ENCODE peak calls at places on chromosome 5, in four cellular contexts. M is GM23338, K is fibroblast of lung, Q is heart right ventricle. R is an unnamed sample.

GRCh38 chr5:68333649-68334549 is 118.3 kb downstream of the PIK3R1 start:
- DNase-seq in M (no peak), K (peak), Q (no peak), R (no peak)

GRCh38 chr5:538271-538771 is 14.1 kb upstream of the SLC9A3 start:
- DNase-seq in M (no peak), K (no peak), Q (no peak), R (no peak)

GRCh38 chr5:12023614-12024241 is 119.5 kb upstream of the CTNND2 start:
- DNase-seq in M (peak), K (peak), Q (no peak), R (no peak)

GRCh38 chr5:93909356-93909755 is 168.0 kb upstream of the POU5F2 start:
- DNase-seq in M (peak), K (no peak), Q (no peak), R (no peak)

GRCh38 chr5:7814816-7815215 is 36.1 kb downstream of the CFAP90 start:
- DNase-seq in M (no peak), K (no peak), Q (no peak), R (no peak)

GRCh38 chr5:150075233-150075632 is 11.1 kb downstream of the CSF1R start:
- DNase-seq in M (no peak), K (no peak), Q (no peak), R (peak)

GRCh38 chr5:16152601-16153568 is 26.7 kb downstream of the MARCHF11 start:
- DNase-seq in M (peak), K (no peak), Q (no peak), R (no peak)

GRCh38 chr5:154857091-154857533 is 1.3 kb upstream of the CNOT8 start:
- DNase-seq in M (peak), K (no peak), Q (peak), R (peak)

GRCh38 chr5:109630109-109630508 is 59.6 kb upstream of the MAN2A1 start:
- DNase-seq in M (no peak), K (peak), Q (no peak), R (no peak)

GRCh38 chr5:132768485-132768868 is 8.6 kb downstream of the SEPTIN8 start:
- DNase-seq in M (no peak), K (no peak), Q (no peak), R (no peak)

GRCh38 chr5:140106805-140107311 is 7.1 kb upstream of the PURA start:
- DNase-seq in M (no peak), K (no peak), Q (no peak), R (no peak)

GRCh38 chr5:53480474-53481353 is at the start of gene FST:
- DNase-seq in M (peak), K (peak), Q (no peak), R (no peak)

GRCh38 chr5:62296998-62297397 is 9.0 kb upstream of the KIF2A start:
- DNase-seq in M (no peak), K (peak), Q (no peak), R (no peak)

GRCh38 chr5:88875609-88876234 is 7.3 kb downstream of the MEF2C start:
- DNase-seq in M (no peak), K (no peak), Q (no peak), R (no peak)

GRCh38 chr5:137735531-137736284 is at the start of gene KLHL3:
- DNase-seq in M (peak), K (peak), Q (peak), R (peak)

GRCh38 chr5:83048277-83048676 is 28.9 kb downstream of the TMEM167A start:
- DNase-seq in M (no peak), K (peak), Q (no peak), R (no peak)

GRCh38 chr5:154405078-154405792 is 40.6 kb upstream of the SAP30L start:
- DNase-seq in M (peak), K (peak), Q (peak), R (peak)

GRCh38 chr5:26791021-26791420 is 247.4 kb downstream of the CDH9 start:
- DNase-seq in M (peak), K (no peak), Q (no peak), R (no peak)

GRCh38 chr5:135568241-135568640 is 10.6 kb downstream of the CXCL14 start:
- DNase-seq in M (no peak), K (no peak), Q (no peak), R (no peak)

GRCh38 chr5:72065751-72066255 is 41.5 kb upstream of the MAP1B start:
- DNase-seq in M (peak), K (peak), Q (no peak), R (no peak)

GRCh38 chr5:139982157-139982974 is 60.7 kb downstream of the NRG2 start:
- DNase-seq in M (no peak), K (peak), Q (peak), R (no peak)

GRCh38 chr5:168916266-168916665 is 337.1 kb upstream of the PANK3 start:
- DNase-seq in M (peak), K (no peak), Q (no peak), R (peak)

GRCh38 chr5:13276143-13276542 is 668.3 kb downstream of the DNAH5 start:
- DNase-seq in M (no peak), K (peak), Q (no peak), R (no peak)

GRCh38 chr5:134846641-134846960 is 833 bp downstream of the C5orf24 start:
- DNase-seq in M (no peak), K (peak), Q (no peak), R (no peak)

GRCh38 chr5:62395210-62395950 is 8.3 kb downstream of the DIMT1 start:
- DNase-seq in M (no peak), K (peak), Q (no peak), R (no peak)

GRCh38 chr5:151612689-151613427 is 21.7 kb upstream of the FAT2 start:
- DNase-seq in M (no peak), K (peak), Q (no peak), R (no peak)

GRCh38 chr5:135456238-135457099 is 4.3 kb upstream of the TIFAB start:
- DNase-seq in M (no peak), K (peak), Q (no peak), R (peak)

GRCh38 chr5:176908677-176909358 is 9.7 kb upstream of the HK3 start:
- DNase-seq in M (no peak), K (no peak), Q (no peak), R (no peak)

GRCh38 chr5:154834045-154834444 is 16.4 kb downstream of the FAXDC2 start:
- DNase-seq in M (no peak), K (no peak), Q (no peak), R (no peak)

GRCh38 chr5:78377718-78378105 is 17.3 kb downstream of the SCAMP1 start:
- DNase-seq in M (no peak), K (no peak), Q (no peak), R (no peak)

GRCh38 chr5:61659221-61659696 is 327.2 kb downstream of the ZSWIM6 start:
- DNase-seq in M (peak), K (no peak), Q (peak), R (no peak)

GRCh38 chr5:139376364-139376763 is 6.7 kb downstream of the SLC23A1 start:
- DNase-seq in M (no peak), K (no peak), Q (no peak), R (no peak)

GRCh38 chr5:177094224-177095087 is 7.7 kb downstream of the FGFR4 start:
- DNase-seq in M (no peak), K (no peak), Q (peak), R (peak)

GRCh38 chr5:78627175-78627574 is 21.4 kb downstream of the LHFPL2 start:
- DNase-seq in M (no peak), K (peak), Q (no peak), R (no peak)

GRCh38 chr5:72467987-72468386 is 39.2 kb downstream of the ZNF366 start:
- DNase-seq in M (no peak), K (peak), Q (no peak), R (no peak)

GRCh38 chr5:112594060-112594850 is 143.4 kb upstream of the APC start:
- DNase-seq in M (no peak), K (peak), Q (no peak), R (no peak)

GRCh38 chr5:57004800-57005199 is 52.9 kb upstream of the MIER3 start:
- DNase-seq in M (no peak), K (no peak), Q (no peak), R (no peak)

GRCh38 chr5:20245432-20245974 is 257.5 kb upstream of the CDH18 start:
- DNase-seq in M (no peak), K (no peak), Q (no peak), R (no peak)

GRCh38 chr5:20248102-20248501 is 260.1 kb upstream of the CDH18 start:
- DNase-seq in M (no peak), K (no peak), Q (no peak), R (no peak)
- H3K27ac ChIP-seq in M (no peak), K (no peak), Q (no peak), R (no peak)

GRCh38 chr5:90294604-90295003 is 115.0 kb downstream of the CETN3 start:
- DNase-seq in M (peak), K (no peak), Q (no peak), R (no peak)
- TF ChIP-seq CTCF in M (peak), K (no peak), Q (no peak), R (no peak)

GRCh38 chr5:75338408-75338807 is 1.4 kb downstream of the HMGCR start:
- DNase-seq in M (no peak), K (no peak), Q (no peak), R (no peak)
- H3K27ac ChIP-seq in M (no peak), K (no peak), Q (no peak), R (no peak)

GRCh38 chr5:15003511-15003920 is 131.9 kb upstream of the ANKH start:
- DNase-seq in M (peak), K (peak), Q (peak), R (peak)
- TF ChIP-seq CTCF in M (peak), K (peak), Q (peak), R (peak)

DNA sequence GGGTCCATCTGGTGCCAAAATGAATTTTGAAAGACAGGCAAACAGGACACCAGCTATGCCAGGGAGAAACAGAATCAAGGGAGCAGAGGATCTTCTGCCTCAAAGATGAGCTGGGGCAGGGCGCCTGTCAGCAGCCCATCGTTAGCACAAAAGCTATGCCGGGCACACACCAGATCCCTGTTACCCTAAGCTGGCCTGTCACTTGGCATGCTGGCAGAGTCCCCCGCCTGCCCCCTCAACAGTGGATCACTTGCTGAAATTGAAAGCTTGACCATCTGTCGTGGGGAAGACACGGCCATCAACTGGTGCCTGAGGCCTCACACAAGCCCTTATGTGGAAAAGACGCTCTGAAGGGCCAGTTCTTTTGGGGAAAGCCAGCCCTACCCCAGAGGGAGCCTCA is 256.4 kb downstream of the EBF1 start:
- DNase-seq in M (peak), K (no peak), Q (no peak), R (no peak)
- H3K27ac ChIP-seq in M (no peak), K (no peak), Q (peak), R (peak)

GRCh38 chr5:122996102-122996501 is 40.4 kb downstream of the PPIC start:
- DNase-seq in M (no peak), K (no peak), Q (no peak), R (no peak)

GRCh38 chr5:123000731-123001130 is 35.8 kb downstream of the PPIC start:
- DNase-seq in M (no peak), K (no peak), Q (no peak), R (no peak)

GRCh38 chr5:123001801-123002200 is 34.7 kb downstream of the PPIC start:
- DNase-seq in M (no peak), K (no peak), Q (no peak), R (no peak)

GRCh38 chr5:122997294-122997693 is 39.2 kb downstream of the PPIC start:
- DNase-seq in M (peak), K (no peak), Q (no peak), R (no peak)

GRCh38 chr5:122999947-123000563 is 36.5 kb downstream of the PPIC start:
- DNase-seq in M (peak), K (peak), Q (peak), R (peak)
- TF ChIP-seq CTCF in M (peak), K (peak), Q (peak), R (no peak)

GRCh38 chr5:6722015-6722414 is 8.8 kb downstream of the TENT4A start:
- DNase-seq in M (no peak), K (no peak), Q (no peak), R (no peak)
- H3K27ac ChIP-seq in M (no peak), K (peak), Q (peak), R (peak)

GRCh38 chr5:107383414-107383813 is 287.3 kb downstream of the EFNA5 start:
- DNase-seq in M (no peak), K (no peak), Q (no peak), R (no peak)

GRCh38 chr5:107378218-107378899 is 292.4 kb downstream of the EFNA5 start:
- DNase-seq in M (no peak), K (peak), Q (no peak), R (no peak)

GRCh38 chr5:107380654-107381053 is 290.1 kb downstream of the EFNA5 start:
- DNase-seq in M (no peak), K (no peak), Q (no peak), R (no peak)

GRCh38 chr5:107384256-107384655 is 286.5 kb downstream of the EFNA5 start:
- DNase-seq in M (no peak), K (no peak), Q (no peak), R (no peak)

GRCh38 chr5:107381189-107381856 is 289.4 kb downstream of the EFNA5 start:
- DNase-seq in M (no peak), K (peak), Q (no peak), R (no peak)
- TF ChIP-seq CTCF in M (no peak), K (no peak), Q (no peak), R (no peak)

DNA sequence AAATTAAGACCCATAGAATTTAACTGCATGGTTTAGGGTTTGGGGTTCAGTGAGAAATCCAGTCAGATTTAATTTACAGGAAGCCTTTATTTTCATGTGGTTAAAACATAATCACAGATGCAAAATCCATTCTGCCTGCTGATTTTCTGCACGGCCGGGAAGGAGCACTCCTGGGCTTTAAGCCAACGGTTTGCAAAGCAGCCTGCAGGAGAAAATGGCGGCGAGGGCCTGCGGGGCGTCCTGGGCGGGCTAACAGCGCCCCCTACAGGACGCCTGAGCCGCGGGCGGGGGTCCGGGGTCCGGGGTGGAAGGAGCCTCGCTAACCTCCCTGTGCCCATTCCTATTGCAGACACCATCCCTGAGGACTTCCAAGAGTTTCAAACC is 47.6 kb downstream of the THBS4 start:
- DNase-seq in M (peak), K (peak), Q (peak), R (peak)
- H3K27ac ChIP-seq in M (no peak), K (no peak), Q (peak), R (peak)